ENCODE peak calls at places on chromosome 10, in five cellular contexts. O, B, K, X and H are unnamed samples.

GRCh38 chr10:75987610-75988009 is 556.2 kb downstream of the LRMDA start:
- DNase-seq in O (no peak), B (no peak), K (no peak), X (no peak), H (no peak)

GRCh38 chr10:122524811-122525210 is 35.7 kb upstream of the DMBT1 start:
- DNase-seq in O (no peak), B (no peak), K (no peak), X (no peak), H (no peak)

GRCh38 chr10:31034041-31034918 is 2.6 kb upstream of the ZNF438 start:
- DNase-seq in O (no peak), B (no peak), K (no peak), X (no peak), H (no peak)

GRCh38 chr10:794382-794956 is 105.0 kb upstream of the DIP2C start:
- DNase-seq in O (no peak), B (no peak), K (no peak), X (peak; percentile 58), H (no peak)

GRCh38 chr10:13439771-13440708 is 88.8 kb downstream of the BEND7 start:
- DNase-seq in O (peak; percentile 70), B (no peak), K (peak; percentile 49), X (peak; percentile 83), H (peak; percentile 72)

GRCh38 chr10:3764626-3765375 is 20.2 kb downstream of the KLF6 start:
- DNase-seq in O (no peak), B (no peak), K (no peak), X (no peak), H (no peak)

GRCh38 chr10:50527438-50528043 is 96.2 kb downstream of the SGMS1 start:
- DNase-seq in O (no peak), B (no peak), K (no peak), X (no peak), H (no peak)

GRCh38 chr10:119301397-119301796 is 94.0 kb downstream of the GRK5 start:
- DNase-seq in O (no peak), B (no peak), K (no peak), X (no peak), H (no peak)

GRCh38 chr10:60309371-60309770 is 80.3 kb downstream of the ANK3 start:
- DNase-seq in O (no peak), B (no peak), K (no peak), X (no peak), H (no peak)

GRCh38 chr10:31004611-31005193 is 27.0 kb downstream of the ZNF438 start:
- DNase-seq in O (no peak), B (no peak), K (no peak), X (no peak), H (no peak)

GRCh38 chr10:84334806-84335205 is 6.4 kb downstream of the CCSER2 start:
- DNase-seq in O (no peak), B (no peak), K (no peak), X (peak; percentile 20), H (no peak)

GRCh38 chr10:59216178-59216869 is 39.9 kb downstream of the PHYHIPL start:
- DNase-seq in O (no peak), B (no peak), K (no peak), X (no peak), H (no peak)

GRCh38 chr10:121312582-121312981 is 285.7 kb downstream of the FGFR2 start:
- DNase-seq in O (no peak), B (no peak), K (no peak), X (no peak), H (no peak)

DNA sequence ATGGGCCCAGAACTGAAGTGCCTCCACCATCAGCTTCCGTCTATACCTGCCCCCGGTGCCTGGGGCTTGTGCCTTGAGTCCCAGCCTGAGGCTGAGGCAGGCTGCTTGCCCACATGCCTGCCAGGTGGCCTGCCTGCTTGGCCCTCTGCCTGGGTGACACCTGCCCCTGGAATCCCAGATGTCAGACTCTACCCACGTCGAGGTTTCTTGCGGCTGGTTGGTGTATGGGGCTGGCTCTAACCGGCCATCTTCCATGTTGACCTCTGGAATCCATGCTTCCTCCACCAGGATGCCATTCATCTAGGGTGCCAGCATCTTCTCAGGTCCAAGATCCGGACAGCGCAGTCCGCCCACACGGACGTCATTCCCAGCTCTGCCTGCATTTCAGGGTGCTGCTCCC is 298.2 kb downstream of the TCERG1L start:
- DNase-seq in O (no peak), B (no peak), K (no peak), X (no peak), H (no peak)
- TF ChIP-seq POLR2AphosphoS5 in O (no peak), B (no peak), K (no peak), X (no peak), H (no peak)

DNA sequence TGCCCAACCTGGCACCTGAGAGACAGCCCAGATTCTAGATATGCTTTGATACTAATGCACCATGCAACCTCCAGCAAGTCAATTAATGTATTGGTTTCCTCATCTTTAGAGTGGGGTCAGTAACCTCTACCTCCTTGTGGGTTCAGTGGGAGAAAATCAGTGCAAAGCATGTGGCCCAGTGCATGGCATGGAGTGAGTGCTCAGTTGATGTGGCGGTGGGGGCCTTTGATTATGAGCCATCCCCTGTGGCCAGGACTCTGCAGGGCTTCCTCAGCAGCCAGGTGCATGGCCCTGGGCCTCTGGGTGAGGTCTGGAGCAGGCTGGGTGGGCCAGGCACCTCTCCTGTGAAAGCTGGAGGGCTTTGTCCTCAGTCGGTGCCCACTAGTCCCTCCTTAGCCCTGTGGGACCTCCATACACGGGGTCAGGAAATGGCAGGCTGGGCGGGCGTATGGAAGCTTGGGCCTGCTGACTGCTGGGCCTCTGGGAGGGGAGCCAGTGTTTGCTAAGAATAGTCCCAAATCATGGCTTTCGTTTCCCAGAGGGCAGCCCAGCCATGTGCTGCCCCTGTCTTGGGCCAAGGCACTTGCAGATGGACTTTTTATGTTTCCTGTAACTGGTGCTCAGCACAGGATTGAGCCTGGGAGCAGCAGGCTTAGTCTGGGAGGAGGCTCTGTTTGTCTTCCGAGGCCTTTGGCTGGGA is 3.4 kb downstream of the PALD1 start:
- DNase-seq in O (no peak), B (no peak), K (no peak), X (no peak), H (no peak)
- TF ChIP-seq POLR2AphosphoS5 in O (peak; percentile 41), B (no peak), K (peak; percentile 18), X (no peak), H (no peak)

GRCh38 chr10:77310288-77310687 is 327.3 kb downstream of the KCNMA1 start:
- DNase-seq in O (no peak), B (no peak), K (no peak), X (no peak), H (no peak)

GRCh38 chr10:77313066-77313750 is 324.4 kb downstream of the KCNMA1 start:
- DNase-seq in O (no peak), B (no peak), K (no peak), X (no peak), H (no peak)

GRCh38 chr10:77308084-77308732 is 329.4 kb downstream of the KCNMA1 start:
- DNase-seq in O (no peak), B (no peak), K (no peak), X (no peak), H (no peak)

GRCh38 chr10:77309103-77310013 is 328.2 kb downstream of the KCNMA1 start:
- DNase-seq in O (no peak), B (no peak), K (no peak), X (no peak), H (no peak)

DNA sequence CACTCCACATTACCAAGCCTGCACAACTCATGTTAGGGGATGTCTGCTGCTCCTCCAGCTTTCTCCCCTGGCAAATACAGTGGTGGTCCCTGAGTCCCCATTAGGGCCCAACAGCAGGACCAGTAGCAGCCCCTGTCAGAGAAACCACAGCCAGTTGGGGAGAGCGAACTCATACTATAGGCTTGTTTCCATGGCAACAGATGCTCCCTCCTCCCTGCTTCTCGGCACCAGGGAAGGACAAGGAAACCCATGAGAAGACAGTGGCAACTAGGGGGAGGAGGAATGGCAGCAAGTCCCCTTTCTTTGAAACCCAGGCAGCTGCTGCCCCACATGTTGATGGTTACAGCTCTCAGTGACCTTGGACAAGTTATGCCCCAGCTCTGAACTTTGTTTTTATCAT is 326.4 kb downstream of the KCNMA1 start:
- DNase-seq in O (no peak), B (no peak), K (no peak), X (peak; percentile 81), H (no peak)
- TF ChIP-seq POLR2AphosphoS5 in O (no peak), B (no peak), K (no peak), X (no peak), H (no peak)

GRCh38 chr10:27240212-27240890 is at the start of gene ACBD5:
- DNase-seq in O (peak; percentile 89), B (no peak), K (peak; percentile 82), X (peak; percentile 87), H (no peak)
- TF ChIP-seq POLR2AphosphoS5 in O (peak; percentile 54), B (no peak), K (peak; percentile 64), X (no peak), H (no peak)